ENCODE peak calls at places on chromosome 5, in eight cellular contexts. I is HFFc6, Z is bronchial epithelial cell, W is endothelial cell, X is cardiac muscle cell, M is fibroblast of mammary gland, U is fibroblast of the aortic adventitia, S is AG04449. D is an unnamed sample.
A peak's percentile ranks its signal among the peaks of the same experiment; 100 is the strongest.

GRCh38 chr5:112711436-112711835 is 26.2 kb upstream of the APC start:
- DNase-seq in I (no peak), Z (no peak), W (no peak), X (no peak), M (no peak), U (no peak), S (no peak), D (no peak)

GRCh38 chr5:13997514-13997913 is 53.0 kb upstream of the DNAH5 start:
- DNase-seq in I (no peak), Z (no peak), W (no peak), X (no peak), M (no peak), U (no peak), S (no peak), D (no peak)

GRCh38 chr5:125485003-125485641 is 738.7 kb upstream of the ZNF608 start:
- DNase-seq in I (peak; percentile 97), Z (peak; percentile 97), W (no peak), X (peak; percentile 19), M (peak; percentile 100), U (peak; percentile 99), S (peak; percentile 98), D (no peak)

GRCh38 chr5:167937628-167938000 is 353.8 kb upstream of the WWC1 start:
- DNase-seq in I (no peak), Z (no peak), W (no peak), X (no peak), M (peak; percentile 67), U (peak; percentile 45), S (no peak), D (no peak)

GRCh38 chr5:13412040-13412595 is 532.4 kb downstream of the DNAH5 start:
- DNase-seq in I (no peak), Z (no peak), W (no peak), X (no peak), M (no peak), U (no peak), S (no peak), D (no peak)

GRCh38 chr5:122051569-122051968 is 26.5 kb downstream of the LOX start:
- DNase-seq in I (no peak), Z (no peak), W (no peak), X (no peak), M (no peak), U (no peak), S (no peak), D (no peak)

GRCh38 chr5:16784088-16784487 is 152.0 kb downstream of the MYO10 start:
- DNase-seq in I (peak; percentile 62), Z (no peak), W (no peak), X (no peak), M (peak; percentile 90), U (peak; percentile 28), S (no peak), D (no peak)

GRCh38 chr5:58456486-58456885 is 3.4 kb downstream of the PLK2 start:
- DNase-seq in I (no peak), Z (no peak), W (no peak), X (no peak), M (no peak), U (no peak), S (no peak), D (no peak)

GRCh38 chr5:36060516-36060885 is 6.2 kb downstream of the UGT3A2 start:
- DNase-seq in I (peak; percentile 70), Z (no peak), W (no peak), X (no peak), M (peak; percentile 16), U (no peak), S (no peak), D (no peak)

GRCh38 chr5:108367679-108368334 is 14.1 kb downstream of the FBXL17 start:
- DNase-seq in I (no peak), Z (peak; percentile 67), W (no peak), X (no peak), M (no peak), U (no peak), S (no peak), D (no peak)

GRCh38 chr5:132773114-132773513 is 3.9 kb downstream of the SEPTIN8 start:
- DNase-seq in I (no peak), Z (no peak), W (no peak), X (no peak), M (no peak), U (no peak), S (no peak), D (no peak)

GRCh38 chr5:96065577-96066385 is 104.1 kb upstream of the ELL2 start:
- DNase-seq in I (no peak), Z (peak; percentile 39), W (no peak), X (no peak), M (no peak), U (no peak), S (no peak), D (no peak)

GRCh38 chr5:136066705-136067271 is 38.0 kb downstream of the TGFBI start:
- DNase-seq in I (peak; percentile 58), Z (peak; percentile 53), W (no peak), X (no peak), M (peak; percentile 76), U (peak; percentile 80), S (no peak), D (no peak)

DNA sequence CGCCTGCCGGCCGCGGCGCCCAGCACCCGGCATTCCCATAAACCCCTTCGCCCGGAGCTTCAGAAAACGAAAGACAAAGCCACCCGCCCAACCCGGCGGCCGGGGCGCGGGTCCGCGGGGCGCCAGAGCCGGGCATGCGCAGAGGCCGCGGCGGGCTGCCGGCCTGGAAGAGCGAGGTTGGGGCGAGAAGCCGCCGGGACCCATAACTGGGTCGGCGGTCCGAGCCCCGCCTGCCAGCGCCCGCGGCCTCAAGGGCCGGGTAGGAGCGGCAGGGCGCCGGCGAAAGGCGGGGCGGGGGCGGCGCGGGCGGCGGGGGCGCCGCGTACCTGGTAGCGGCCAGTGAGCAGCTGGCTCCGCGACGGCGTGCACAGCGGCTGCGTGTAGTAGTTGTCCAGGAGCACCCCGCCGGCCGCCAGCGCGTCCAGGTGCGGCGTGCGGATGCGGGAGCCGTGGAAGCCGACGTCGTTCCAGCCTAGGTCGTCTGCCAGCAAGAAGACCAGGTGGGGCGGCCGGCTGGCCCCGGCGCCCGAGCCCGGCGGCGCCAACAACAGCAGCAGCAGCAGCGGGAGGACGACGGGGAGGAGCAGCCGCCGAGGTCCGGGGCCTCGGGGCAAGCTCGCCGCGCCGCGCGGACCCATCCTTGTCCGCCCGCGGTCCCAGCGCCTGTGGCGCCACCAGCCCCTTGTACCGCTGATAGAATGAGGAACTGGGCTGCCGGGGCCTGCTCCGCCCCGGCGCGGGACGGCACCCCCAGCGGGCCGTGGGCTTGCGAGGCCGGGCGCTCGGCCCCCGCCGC is at the start of gene ARSB:
- DNase-seq in I (peak; percentile 75), Z (peak; percentile 67), W (peak; percentile 87), X (peak; percentile 94), M (peak; percentile 69), U (peak; percentile 73), S (no peak), D (peak; percentile 97)
- TF ChIP-seq CTCF in I (no peak), Z (peak; percentile 53), W (no peak), X (peak; percentile 35), M (peak; percentile 32), U (peak; percentile 62), S (peak; percentile 64), D (peak; percentile 52)

GRCh38 chr5:163489055-163489744 is 16.2 kb upstream of the MAT2B start:
- DNase-seq in I (peak; percentile 42), Z (peak; percentile 52), W (peak; percentile 24), X (no peak), M (peak; percentile 40), U (peak; percentile 16), S (no peak), D (no peak)
- TF ChIP-seq CTCF in I (peak; percentile 66), Z (peak; percentile 27), W (no peak), X (peak; percentile 57), M (peak; percentile 25), U (no peak), S (peak; percentile 29), D (peak; percentile 24)

DNA sequence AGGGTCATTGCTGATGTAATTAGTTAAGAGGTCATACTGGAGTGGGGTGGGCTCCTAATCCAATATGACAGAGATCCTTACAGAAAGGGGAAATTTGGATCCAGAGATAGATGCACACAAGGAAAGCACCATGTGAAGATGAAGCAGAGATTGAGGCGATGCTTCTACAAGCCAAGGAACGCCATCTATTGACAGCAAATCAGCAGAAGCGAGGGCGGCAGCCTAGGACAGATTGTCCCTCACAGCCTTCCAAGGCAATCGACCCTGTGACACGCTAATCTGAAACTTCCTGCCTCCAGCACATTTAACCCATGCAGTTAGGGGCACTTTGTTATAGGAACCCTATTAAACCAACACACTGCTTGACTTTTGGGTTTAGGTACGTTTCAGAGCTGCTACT is 285.1 kb upstream of the DAP start:
- DNase-seq in I (no peak), Z (no peak), W (no peak), X (peak; percentile 2), M (peak; percentile 6), U (peak; percentile 0), S (no peak), D (no peak)
- TF ChIP-seq CTCF in I (no peak), Z (no peak), W (no peak), X (no peak), M (no peak), U (no peak), S (peak; percentile 14), D (no peak)

GRCh38 chr5:15241216-15241821 is 258.7 kb upstream of the FBXL7 start:
- DNase-seq in I (no peak), Z (peak; percentile 33), W (no peak), X (no peak), M (no peak), U (no peak), S (no peak), D (no peak)
- TF ChIP-seq CTCF in I (no peak), Z (no peak), W (no peak), X (no peak), M (no peak), U (no peak), S (no peak), D (no peak)

GRCh38 chr5:176388341-176389113 is at the start of the genes HIGD2A and NOP16:
- DNase-seq in I (peak; percentile 97), Z (peak; percentile 97), W (peak; percentile 95), X (peak; percentile 100), M (peak; percentile 98), U (peak; percentile 99), S (peak; percentile 92), D (peak; percentile 98)

GRCh38 chr5:176386491-176386890 is 1.9 kb downstream of the NOP16 start:
- DNase-seq in I (no peak), Z (no peak), W (no peak), X (no peak), M (no peak), U (no peak), S (no peak), D (no peak)

GRCh38 chr5:176389114-176389768 is 690 bp downstream of the HIGD2A start:
- DNase-seq in I (no peak), Z (no peak), W (no peak), X (no peak), M (no peak), U (no peak), S (no peak), D (no peak)

GRCh38 chr5:176388003-176388340 is 426 bp downstream of the NOP16 start:
- DNase-seq in I (peak; percentile 34), Z (no peak), W (peak; percentile 22), X (peak; percentile 26), M (peak; percentile 19), U (no peak), S (no peak), D (no peak)

DNA sequence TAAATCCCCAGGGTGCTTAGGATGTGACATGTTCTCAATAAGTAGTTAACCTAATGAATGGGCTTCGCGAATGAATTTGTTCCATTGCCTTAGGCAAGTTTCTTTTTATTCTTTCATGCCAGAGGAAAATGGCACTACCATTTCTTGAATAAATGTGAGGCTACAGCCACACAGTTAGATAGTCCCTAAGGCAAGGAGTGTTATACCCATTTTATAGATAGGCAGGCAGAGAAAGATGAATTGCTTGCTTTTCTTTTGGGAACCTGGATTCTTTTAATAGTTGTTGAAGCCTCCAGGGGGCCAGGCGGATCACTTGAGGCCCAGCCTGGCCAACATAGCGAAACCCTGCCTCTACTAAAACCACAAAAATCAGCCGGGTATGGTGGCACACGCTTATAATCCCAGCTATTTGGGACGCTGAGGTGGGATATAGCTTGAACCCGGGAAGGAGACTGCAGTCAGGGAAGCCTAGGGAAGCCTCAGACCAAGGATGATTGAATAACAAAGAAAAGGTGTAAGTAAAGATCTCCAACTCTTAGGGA is 943 bp downstream of the NOP16 start:
- DNase-seq in I (no peak), Z (no peak), W (no peak), X (no peak), M (no peak), U (no peak), S (no peak), D (no peak)
- TF ChIP-seq CTCF in I (no peak), Z (peak; percentile 1), W (no peak), X (no peak), M (no peak), U (no peak), S (no peak), D (no peak)